ENCODE peak calls at places on chromosomes 12 and 14, in ten cellular contexts. P is AG09309; S is CMK; G is activated gamma-delta T cell treated with anti-CD3 and anti-CD28 coated beads, Interleukin-2, amount 50 U/mL, for 16 hours; Y is Right ventricle myocardium superior; I is effector memory CD4-positive, alpha-beta T cell; B is NCI-H226; N is activated T-helper 1 cell treated with anti-CD3 and anti-CD28 coated beads, Interleukin-2, amount 50 U/mL, for 16 hours; V is T-helper 1 cell; X is ACHN. C is an unnamed sample.

GRCh38 chr12:65728913-65729793 is 95.1 kb upstream of the HMGA2 start:
- DNase-seq in P (no peak), S (no peak), G (no peak), Y (no peak), I (no peak), B (no peak), N (no peak), V (no peak), X (no peak), C (no peak)

GRCh38 chr12:127041985-127042625 is 1224.9 kb upstream of the TMEM132C start:
- DNase-seq in P (no peak), S (no peak), G (no peak), Y (no peak), I (no peak), B (no peak), N (no peak), V (no peak), X (no peak), C (no peak)

GRCh38 chr14:20454359-20454644 is 310 bp downstream of the OSGEP start:
- DNase-seq in P (no peak), S (no peak), G (peak), Y (no peak), I (peak), B (no peak), N (no peak), V (no peak), X (peak), C (peak)

GRCh38 chr14:94679941-94680340 is 67.8 kb downstream of the SERPINA3 start:
- DNase-seq in P (no peak), S (no peak), G (no peak), Y (no peak), I (no peak), B (no peak), N (no peak), V (no peak), X (no peak), C (no peak)

GRCh38 chr14:20427231-20428009 is 8.5 kb downstream of the KLHL33 start:
- DNase-seq in P (no peak), S (no peak), G (no peak), Y (no peak), I (no peak), B (peak), N (no peak), V (peak), X (peak), C (peak)

GRCh38 chr12:122350444-122350843 is 72.0 kb downstream of the CLIP1 start:
- DNase-seq in P (no peak), S (no peak), G (no peak), Y (peak), I (no peak), B (no peak), N (no peak), V (no peak), X (no peak), C (no peak)

GRCh38 chr14:49598182-49598478 is 610 bp upstream of the LRR1 start:
- DNase-seq in P (no peak), S (no peak), G (no peak), Y (no peak), I (no peak), B (no peak), N (no peak), V (no peak), X (no peak), C (no peak)

GRCh38 chr12:92675092-92675865 is 27.5 kb upstream of the PLEKHG7 start:
- DNase-seq in P (no peak), S (no peak), G (no peak), Y (no peak), I (no peak), B (no peak), N (no peak), V (no peak), X (no peak), C (no peak)

GRCh38 chr12:5186715-5187114 is 143.0 kb downstream of the KCNA5 start:
- DNase-seq in P (no peak), S (no peak), G (no peak), Y (no peak), I (no peak), B (no peak), N (no peak), V (no peak), X (no peak), C (no peak)

GRCh38 chr14:89144642-89145041 is 272.4 kb downstream of the FOXN3 start:
- DNase-seq in P (no peak), S (no peak), G (no peak), Y (no peak), I (no peak), B (no peak), N (no peak), V (no peak), X (no peak), C (no peak)

GRCh38 chr14:68593806-68594536 is 198.9 kb downstream of the ZFP36L1 start:
- DNase-seq in P (no peak), S (no peak), G (no peak), Y (no peak), I (no peak), B (peak), N (no peak), V (no peak), X (no peak), C (peak)

GRCh38 chr12:40325349-40325960 is 100.7 kb downstream of the LRRK2 start:
- DNase-seq in P (no peak), S (no peak), G (no peak), Y (no peak), I (no peak), B (peak), N (no peak), V (no peak), X (peak), C (peak)

GRCh38 chr12:118983147-118983824 is 1.9 kb downstream of the SRRM4 start:
- DNase-seq in P (no peak), S (no peak), G (no peak), Y (no peak), I (no peak), B (no peak), N (no peak), V (no peak), X (no peak), C (no peak)